ENCODE peak calls at places on chromosomes 16 and 17, in six cellular contexts. One of them, this sample, is unnamed.

GRCh38 chr17:38864636-38865398 is 5.0 kb upstream of the LASP1 start:
- DNase-seq in IMR-90: peak
- DNase-seq in neuronal stem cell: no peak
- DNase-seq in mesendoderm: peak
- DNase-seq in mesenchymal stem cell: peak
- DNase-seq in H1: no peak
- DNase-seq in this sample: peak

GRCh38 chr16:71479420-71479819 is 9.7 kb downstream of the ZNF19 start:
- DNase-seq in mesenchymal stem cell: peak
- DNase-seq in neuronal stem cell: no peak
- DNase-seq in mesendoderm: peak
- DNase-seq in IMR-90: peak
- DNase-seq in H1: no peak
- DNase-seq in this sample: peak

GRCh38 chr16:89842471-89843408 is 14.5 kb downstream of the SPIRE2 start:
- DNase-seq in H1: no peak
- DNase-seq in neuronal stem cell: no peak
- DNase-seq in IMR-90: peak
- DNase-seq in mesenchymal stem cell: peak
- DNase-seq in mesendoderm: no peak
- DNase-seq in this sample: peak

GRCh38 chr17:27621557-27621956 is 9.4 kb upstream of the LGALS9 start:
- DNase-seq in mesendoderm: no peak
- DNase-seq in neuronal stem cell: no peak
- DNase-seq in H1: no peak
- DNase-seq in mesenchymal stem cell: no peak
- DNase-seq in IMR-90: no peak
- DNase-seq in this sample: no peak

GRCh38 chr16:2874584-2875362 is 8.2 kb upstream of the FLYWCH2 start:
- DNase-seq in mesenchymal stem cell: peak
- DNase-seq in mesendoderm: peak
- DNase-seq in neuronal stem cell: peak
- DNase-seq in H1: no peak
- DNase-seq in IMR-90: peak
- DNase-seq in this sample: peak

GRCh38 chr16:59697236-59697635 is 963.1 kb upstream of the GOT2 start:
- DNase-seq in mesendoderm: no peak
- DNase-seq in IMR-90: no peak
- DNase-seq in H1: no peak
- DNase-seq in neuronal stem cell: no peak
- DNase-seq in mesenchymal stem cell: no peak
- DNase-seq in this sample: no peak

GRCh38 chr16:11833951-11834695 is 17.2 kb downstream of the RSL1D1 start:
- DNase-seq in mesendoderm: no peak
- DNase-seq in IMR-90: peak
- DNase-seq in mesenchymal stem cell: peak
- DNase-seq in H1: no peak
- DNase-seq in neuronal stem cell: no peak
- DNase-seq in this sample: no peak

GRCh38 chr16:86798247-86799041 is 220.1 kb downstream of the FOXL1 start:
- DNase-seq in neuronal stem cell: no peak
- DNase-seq in mesenchymal stem cell: no peak
- DNase-seq in H1: no peak
- DNase-seq in mesendoderm: no peak
- DNase-seq in IMR-90: no peak
- DNase-seq in this sample: no peak

GRCh38 chr16:2595376-2596200 is 57.8 kb downstream of the PDPK1 start:
- DNase-seq in mesenchymal stem cell: no peak
- DNase-seq in IMR-90: no peak
- DNase-seq in H1: no peak
- DNase-seq in neuronal stem cell: no peak
- DNase-seq in mesendoderm: no peak
- DNase-seq in this sample: no peak

GRCh38 chr16:79625738-79626137 is 25.2 kb upstream of the MAF start:
- DNase-seq in neuronal stem cell: no peak
- DNase-seq in H1: no peak
- DNase-seq in mesendoderm: no peak
- DNase-seq in mesenchymal stem cell: no peak
- DNase-seq in IMR-90: no peak
- DNase-seq in this sample: no peak

GRCh38 chr17:11628831-11629230 is 30.6 kb downstream of the DNAH9 start:
- DNase-seq in mesenchymal stem cell: no peak
- DNase-seq in mesendoderm: no peak
- DNase-seq in IMR-90: no peak
- DNase-seq in H1: no peak
- DNase-seq in neuronal stem cell: no peak
- DNase-seq in this sample: no peak

GRCh38 chr16:51556694-51557327 is 405.7 kb upstream of the SALL1 start:
- DNase-seq in mesenchymal stem cell: peak
- DNase-seq in neuronal stem cell: no peak
- DNase-seq in mesendoderm: no peak
- DNase-seq in IMR-90: peak
- DNase-seq in H1: no peak
- DNase-seq in this sample: no peak

GRCh38 chr17:21285164-21286065 is 904 bp downstream of the MAP2K3 start:
- DNase-seq in mesendoderm: no peak
- DNase-seq in H1: no peak
- DNase-seq in IMR-90: peak
- DNase-seq in mesenchymal stem cell: peak
- DNase-seq in neuronal stem cell: no peak
- DNase-seq in this sample: no peak

GRCh38 chr16:25217119-25217511 is 368 bp downstream of the AQP8 start:
- DNase-seq in mesendoderm: no peak
- DNase-seq in H1: no peak
- DNase-seq in neuronal stem cell: no peak
- DNase-seq in mesenchymal stem cell: no peak
- DNase-seq in IMR-90: no peak
- DNase-seq in this sample: no peak

GRCh38 chr17:3026856-3027751 is 36.3 kb downstream of the OR1D5 start:
- DNase-seq in mesendoderm: no peak
- DNase-seq in IMR-90: no peak
- DNase-seq in neuronal stem cell: no peak
- DNase-seq in H1: no peak
- DNase-seq in mesenchymal stem cell: no peak
- DNase-seq in this sample: peak

GRCh38 chr17:4635823-4636375 is 5.6 kb downstream of the ALOX15 start:
- DNase-seq in mesenchymal stem cell: no peak
- DNase-seq in mesendoderm: no peak
- DNase-seq in IMR-90: no peak
- DNase-seq in H1: no peak
- DNase-seq in neuronal stem cell: no peak
- DNase-seq in this sample: peak

GRCh38 chr17:40355804-40356758 is 8.5 kb downstream of the GJD3 start:
- DNase-seq in mesendoderm: no peak
- DNase-seq in neuronal stem cell: no peak
- DNase-seq in IMR-90: no peak
- DNase-seq in mesenchymal stem cell: no peak
- DNase-seq in H1: no peak
- DNase-seq in this sample: no peak

GRCh38 chr16:58727028-58727781 is 6.9 kb downstream of the GOT2 start:
- DNase-seq in mesendoderm: no peak
- DNase-seq in H1: no peak
- DNase-seq in neuronal stem cell: no peak
- DNase-seq in mesenchymal stem cell: no peak
- DNase-seq in IMR-90: no peak
- DNase-seq in this sample: no peak

GRCh38 chr17:74778960-74779359 is 2.8 kb upstream of the NAT9 start:
- DNase-seq in neuronal stem cell: no peak
- DNase-seq in IMR-90: peak
- DNase-seq in mesenchymal stem cell: peak
- DNase-seq in H1: no peak
- DNase-seq in mesendoderm: no peak
- DNase-seq in this sample: no peak

GRCh38 chr17:66175892-66176291 is 16.0 kb downstream of the CEP112 start:
- DNase-seq in neuronal stem cell: no peak
- DNase-seq in mesenchymal stem cell: no peak
- DNase-seq in H1: no peak
- DNase-seq in mesendoderm: no peak
- DNase-seq in IMR-90: no peak
- DNase-seq in this sample: no peak

GRCh38 chr17:78484300-78485159 is 92.7 kb downstream of the DNAH17 start:
- DNase-seq in IMR-90: no peak
- DNase-seq in neuronal stem cell: peak
- DNase-seq in mesenchymal stem cell: peak
- DNase-seq in H1: no peak
- DNase-seq in mesendoderm: peak
- DNase-seq in this sample: peak

GRCh38 chr17:44094701-44095387 is 24.3 kb downstream of the G6PC3 start:
- DNase-seq in mesendoderm: no peak
- DNase-seq in mesenchymal stem cell: peak
- DNase-seq in IMR-90: no peak
- DNase-seq in H1: no peak
- DNase-seq in neuronal stem cell: no peak
- DNase-seq in this sample: no peak
- H4K8ac ChIP-seq in mesendoderm: peak
- H4K8ac ChIP-seq in mesenchymal stem cell: peak
- H4K8ac ChIP-seq in IMR-90: peak
- H4K8ac ChIP-seq in H1: no peak
- H4K8ac ChIP-seq in neuronal stem cell: no peak
- H4K8ac ChIP-seq in this sample: no peak

GRCh38 chr16:57509231-57509923 is 23.1 kb upstream of the DOK4 start:
- DNase-seq in IMR-90: no peak
- DNase-seq in H1: no peak
- DNase-seq in mesendoderm: no peak
- DNase-seq in neuronal stem cell: no peak
- DNase-seq in mesenchymal stem cell: no peak
- DNase-seq in this sample: no peak

GRCh38 chr16:57507414-57508083 is 21.3 kb upstream of the DOK4 start:
- DNase-seq in H1: no peak
- DNase-seq in neuronal stem cell: no peak
- DNase-seq in mesendoderm: peak
- DNase-seq in mesenchymal stem cell: no peak
- DNase-seq in IMR-90: no peak
- DNase-seq in this sample: no peak

GRCh38 chr16:57505169-57505568 is 18.9 kb upstream of the DOK4 start:
- DNase-seq in H1: no peak
- DNase-seq in IMR-90: no peak
- DNase-seq in neuronal stem cell: no peak
- DNase-seq in mesendoderm: no peak
- DNase-seq in mesenchymal stem cell: no peak
- DNase-seq in this sample: no peak

GRCh38 chr16:57510016-57510871 is 24.0 kb upstream of the DOK4 start:
- DNase-seq in mesendoderm: peak
- DNase-seq in neuronal stem cell: no peak
- DNase-seq in IMR-90: no peak
- DNase-seq in H1: no peak
- DNase-seq in mesenchymal stem cell: no peak
- DNase-seq in this sample: no peak

DNA sequence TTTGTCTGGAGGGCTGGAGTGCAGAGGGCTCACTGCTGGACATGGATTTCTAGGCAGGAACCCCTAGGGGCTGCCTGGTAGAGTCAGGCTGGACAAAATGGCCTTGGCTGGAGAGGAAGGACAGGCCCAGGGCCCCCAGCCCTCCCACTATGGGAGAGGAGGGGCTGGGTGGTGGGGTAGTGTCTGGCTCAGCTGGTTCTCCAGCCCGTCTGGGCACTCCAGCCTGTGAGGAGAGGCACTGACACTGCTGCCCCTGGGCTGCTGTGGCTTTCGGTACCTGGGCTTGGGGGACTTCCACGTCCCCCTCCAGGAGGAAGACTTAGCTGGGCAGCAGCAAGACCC is 21.8 kb upstream of the DOK4 start:
- DNase-seq in mesenchymal stem cell: no peak
- DNase-seq in neuronal stem cell: no peak
- DNase-seq in mesendoderm: no peak
- DNase-seq in H1: no peak
- DNase-seq in IMR-90: no peak
- DNase-seq in this sample: no peak
- H3K18ac ChIP-seq in mesenchymal stem cell: no peak
- H3K18ac ChIP-seq in neuronal stem cell: peak
- H3K18ac ChIP-seq in mesendoderm: no peak
- H3K18ac ChIP-seq in H1: no peak
- H3K18ac ChIP-seq in IMR-90: no peak
- H3K18ac ChIP-seq in this sample: no peak

GRCh38 chr17:32155896-32156295 is 13.6 kb downstream of the RHOT1 start:
- DNase-seq in neuronal stem cell: no peak
- DNase-seq in mesenchymal stem cell: no peak
- DNase-seq in IMR-90: no peak
- DNase-seq in H1: no peak
- DNase-seq in mesendoderm: no peak
- DNase-seq in this sample: no peak
- H3K4me2 ChIP-seq in neuronal stem cell: no peak
- H3K4me2 ChIP-seq in mesenchymal stem cell: no peak
- H3K4me2 ChIP-seq in IMR-90: no peak
- H3K4me2 ChIP-seq in H1: no peak
- H3K4me2 ChIP-seq in mesendoderm: no peak
- H3K4me2 ChIP-seq in this sample: no peak

DNA sequence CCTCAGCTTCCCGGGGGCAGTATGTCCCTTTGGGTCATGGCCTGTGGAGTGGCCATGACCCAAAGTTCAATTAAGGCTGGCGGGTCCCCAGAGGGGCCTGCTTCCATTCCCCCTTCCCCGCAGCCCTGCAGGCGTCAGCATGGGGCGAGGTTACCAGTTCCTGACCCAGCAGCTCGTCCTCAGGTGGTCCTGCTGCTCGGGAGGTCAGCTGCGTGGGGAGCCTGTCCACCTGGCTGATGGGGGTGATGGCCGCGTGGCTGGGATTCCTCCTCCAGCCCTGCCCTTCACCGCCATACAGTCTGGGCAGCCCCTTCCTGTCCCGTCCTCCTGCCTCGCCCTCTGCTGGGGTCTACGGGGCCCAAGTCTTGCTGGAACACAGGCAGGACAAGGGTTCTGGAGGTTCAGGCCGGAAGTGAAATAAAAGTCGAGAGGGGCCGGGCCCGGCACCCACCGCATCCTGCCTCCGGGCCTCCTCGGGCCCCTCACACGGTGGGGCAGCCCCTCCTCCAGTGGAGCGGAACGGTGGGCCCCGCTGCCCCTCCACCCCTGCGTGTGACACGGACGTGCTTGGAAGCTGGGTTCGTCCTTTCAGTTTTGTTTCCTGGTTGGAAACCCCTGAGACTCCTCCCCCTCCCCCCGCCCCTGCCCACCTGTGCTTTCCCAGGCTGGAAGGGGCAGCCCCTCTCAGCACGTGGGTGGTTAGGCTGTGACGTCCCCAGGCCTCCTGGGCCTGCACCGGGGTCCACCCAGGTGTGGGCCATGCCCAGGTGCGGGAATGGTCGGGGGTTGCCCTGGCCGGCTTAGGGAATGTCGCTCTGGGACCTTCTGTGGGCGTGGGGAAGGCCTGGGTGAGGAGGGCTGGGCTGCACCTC is 6.8 kb downstream of the UBALD2 start:
- DNase-seq in H1: no peak
- DNase-seq in neuronal stem cell: no peak
- DNase-seq in IMR-90: no peak
- DNase-seq in mesendoderm: peak
- DNase-seq in mesenchymal stem cell: peak
- DNase-seq in this sample: peak
- H4K8ac ChIP-seq in H1: peak
- H4K8ac ChIP-seq in neuronal stem cell: no peak
- H4K8ac ChIP-seq in IMR-90: no peak
- H4K8ac ChIP-seq in mesendoderm: no peak
- H4K8ac ChIP-seq in mesenchymal stem cell: peak
- H4K8ac ChIP-seq in this sample: no peak

This sample was measured in H9.